ENCODE peak calls at places on chromosomes 7 and 10, in four cellular contexts. One of them, this sample, is unnamed.

GRCh38 chr10:69449841-69450240 is 1.4 kb upstream of the TSPAN15 start:
- DNase-seq in upper lobe of right lung: peak
- DNase-seq in pancreas: no peak
- DNase-seq in NB4: peak
- DNase-seq in this sample: peak

GRCh38 chr7:82429408-82429807 is 14.2 kb downstream of the CACNA2D1 start:
- DNase-seq in upper lobe of right lung: no peak
- DNase-seq in pancreas: no peak
- DNase-seq in NB4: no peak
- DNase-seq in this sample: no peak

GRCh38 chr10:56258378-56258777 is 102.7 kb downstream of the ZWINT start:
- DNase-seq in upper lobe of right lung: no peak
- DNase-seq in pancreas: no peak
- DNase-seq in NB4: no peak
- DNase-seq in this sample: no peak

GRCh38 chr10:86504510-86504909 is 17.1 kb downstream of the WAPL start:
- DNase-seq in upper lobe of right lung: no peak
- DNase-seq in pancreas: no peak
- DNase-seq in NB4: no peak
- DNase-seq in this sample: no peak

GRCh38 chr10:70652761-70653657 is 19.3 kb upstream of the ADAMTS14 start:
- DNase-seq in upper lobe of right lung: no peak
- DNase-seq in pancreas: no peak
- DNase-seq in NB4: no peak
- DNase-seq in this sample: peak

GRCh38 chr7:16416289-16417282 is 4.8 kb downstream of the CRPPA start:
- DNase-seq in upper lobe of right lung: no peak
- DNase-seq in pancreas: no peak
- DNase-seq in NB4: no peak
- DNase-seq in this sample: no peak

GRCh38 chr10:124837687-124838086 is 36.1 kb downstream of the ABRAXAS2 start:
- DNase-seq in upper lobe of right lung: no peak
- DNase-seq in pancreas: no peak
- DNase-seq in NB4: no peak
- DNase-seq in this sample: no peak

GRCh38 chr10:29545122-29545521 is 89.6 kb downstream of the SVIL start:
- DNase-seq in upper lobe of right lung: no peak
- DNase-seq in pancreas: no peak
- DNase-seq in NB4: no peak
- DNase-seq in this sample: no peak

GRCh38 chr10:78936412-78937342 is 132.1 kb upstream of the ZMIZ1 start:
- DNase-seq in upper lobe of right lung: peak
- DNase-seq in pancreas: no peak
- DNase-seq in NB4: no peak
- DNase-seq in this sample: no peak

GRCh38 chr10:102064503-102064867 is 664 bp upstream of the HPS6 start:
- DNase-seq in upper lobe of right lung: no peak
- DNase-seq in pancreas: no peak
- DNase-seq in NB4: no peak
- DNase-seq in this sample: no peak

GRCh38 chr10:75276029-75276872 is 40.5 kb upstream of the COMTD1 start:
- DNase-seq in upper lobe of right lung: peak
- DNase-seq in pancreas: no peak
- DNase-seq in NB4: no peak
- DNase-seq in this sample: no peak

GRCh38 chr7:127447326-127447945 is 54.9 kb upstream of the ZNF800 start:
- DNase-seq in upper lobe of right lung: no peak
- DNase-seq in pancreas: no peak
- DNase-seq in NB4: peak
- DNase-seq in this sample: peak

GRCh38 chr10:22479419-22479818 is 134.1 kb downstream of the SPAG6 start:
- DNase-seq in upper lobe of right lung: no peak
- DNase-seq in pancreas: no peak
- DNase-seq in NB4: peak
- DNase-seq in this sample: peak

GRCh38 chr10:90195288-90195840 is 494.0 kb downstream of the KIF20B start:
- DNase-seq in upper lobe of right lung: no peak
- DNase-seq in pancreas: no peak
- DNase-seq in NB4: no peak
- DNase-seq in this sample: no peak

GRCh38 chr7:20896996-20897395 is 110.3 kb upstream of the SP8 start:
- DNase-seq in upper lobe of right lung: no peak
- DNase-seq in pancreas: no peak
- DNase-seq in NB4: peak
- DNase-seq in this sample: no peak

GRCh38 chr7:116546054-116546453 is 21.2 kb downstream of the CAV1 start:
- DNase-seq in upper lobe of right lung: no peak
- DNase-seq in pancreas: no peak
- DNase-seq in NB4: no peak
- DNase-seq in this sample: no peak

GRCh38 chr7:29189743-29190201 is 4.8 kb upstream of the CHN2 start:
- DNase-seq in upper lobe of right lung: peak
- DNase-seq in pancreas: peak
- DNase-seq in NB4: peak
- DNase-seq in this sample: peak

GRCh38 chr7:113945018-113945938 is 26.5 kb upstream of the PPP1R3A start:
- DNase-seq in upper lobe of right lung: no peak
- DNase-seq in pancreas: no peak
- DNase-seq in NB4: no peak
- DNase-seq in this sample: no peak

GRCh38 chr7:74619235-74619860 is 38.2 kb upstream of the GTF2I start:
- DNase-seq in upper lobe of right lung: no peak
- DNase-seq in pancreas: no peak
- DNase-seq in NB4: no peak
- DNase-seq in this sample: no peak

GRCh38 chr7:16921644-16922257 is 40.0 kb upstream of the AGR3 start:
- DNase-seq in upper lobe of right lung: no peak
- DNase-seq in pancreas: no peak
- DNase-seq in NB4: no peak
- DNase-seq in this sample: no peak

GRCh38 chr10:112389147-112389822 is 15.4 kb downstream of the ACSL5 start:
- DNase-seq in upper lobe of right lung: no peak
- DNase-seq in pancreas: no peak
- DNase-seq in NB4: peak
- DNase-seq in this sample: peak

GRCh38 chr7:29764227-29764626 is 42.1 kb upstream of the WIPF3 start:
- DNase-seq in upper lobe of right lung: no peak
- DNase-seq in pancreas: no peak
- DNase-seq in NB4: no peak
- DNase-seq in this sample: no peak

GRCh38 chr7:6590645-6591110 is 857 bp downstream of the INTS15 start:
- DNase-seq in upper lobe of right lung: no peak
- DNase-seq in pancreas: no peak
- DNase-seq in NB4: no peak
- DNase-seq in this sample: no peak

GRCh38 chr7:27198138-27198841 is 1.6 kb downstream of the HOXA13 start:
- DNase-seq in upper lobe of right lung: peak
- DNase-seq in pancreas: peak
- DNase-seq in NB4: peak
- DNase-seq in this sample: no peak

GRCh38 chr10:115956225-115957009 is 316.6 kb downstream of the GFRA1 start:
- DNase-seq in upper lobe of right lung: no peak
- DNase-seq in pancreas: no peak
- DNase-seq in NB4: no peak
- DNase-seq in this sample: no peak

GRCh38 chr7:116953727-116954442 is 584 bp downstream of the ST7 start:
- DNase-seq in upper lobe of right lung: peak
- DNase-seq in pancreas: peak
- DNase-seq in NB4: peak
- DNase-seq in this sample: peak

GRCh38 chr10:27440478-27440877 is 63.6 kb upstream of the RAB18 start:
- DNase-seq in upper lobe of right lung: no peak
- DNase-seq in pancreas: no peak
- DNase-seq in NB4: no peak
- DNase-seq in this sample: no peak

GRCh38 chr7:10122573-10123100 is 851.0 kb upstream of the PHF14 start:
- DNase-seq in upper lobe of right lung: no peak
- DNase-seq in pancreas: no peak
- DNase-seq in NB4: no peak
- DNase-seq in this sample: peak

GRCh38 chr7:130985361-130985760 is 251.4 kb upstream of the KLF14 start:
- DNase-seq in upper lobe of right lung: no peak
- DNase-seq in pancreas: no peak
- DNase-seq in NB4: no peak
- DNase-seq in this sample: no peak

GRCh38 chr7:34451923-34452322 is 206.1 kb upstream of the NPSR1 start:
- DNase-seq in upper lobe of right lung: no peak
- DNase-seq in pancreas: no peak
- DNase-seq in NB4: no peak
- DNase-seq in this sample: no peak

DNA sequence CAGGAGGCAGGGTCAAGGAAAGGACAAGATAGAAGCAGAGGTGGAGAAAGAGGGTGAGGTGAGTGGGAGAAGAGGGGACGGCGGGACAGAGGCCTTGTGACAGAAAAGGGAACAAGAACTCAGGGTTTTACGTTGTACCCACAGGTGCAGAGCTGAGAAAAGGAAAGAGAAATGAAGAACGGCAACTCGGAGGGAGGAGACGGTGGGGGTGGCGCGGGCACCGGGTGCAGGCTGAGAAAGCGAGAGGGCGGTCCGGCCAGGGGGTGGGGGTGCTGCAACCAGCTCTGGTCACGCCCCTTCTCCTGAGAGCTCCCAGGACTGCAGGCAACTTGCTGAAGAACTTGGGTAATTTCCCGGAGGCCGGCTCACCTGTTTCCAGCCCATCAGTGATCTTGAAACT is 65.3 kb downstream of the CARD11 start:
- DNase-seq in upper lobe of right lung: peak
- DNase-seq in pancreas: peak
- DNase-seq in NB4: peak
- DNase-seq in this sample: peak
- H3K4me3 ChIP-seq in upper lobe of right lung: peak
- H3K4me3 ChIP-seq in pancreas: no peak
- H3K4me3 ChIP-seq in NB4: no peak
- H3K4me3 ChIP-seq in this sample: peak

GRCh38 chr7:128941323-128941890 is 3.7 kb downstream of the IRF5 start:
- DNase-seq in upper lobe of right lung: no peak
- DNase-seq in pancreas: no peak
- DNase-seq in NB4: no peak
- DNase-seq in this sample: peak
- H3K4me3 ChIP-seq in upper lobe of right lung: peak
- H3K4me3 ChIP-seq in pancreas: no peak
- H3K4me3 ChIP-seq in NB4: no peak
- H3K4me3 ChIP-seq in this sample: peak

GRCh38 chr10:49307921-49308320 is 9.0 kb downstream of the C10orf71 start:
- DNase-seq in upper lobe of right lung: peak
- DNase-seq in pancreas: no peak
- DNase-seq in NB4: peak
- DNase-seq in this sample: peak
- H3K4me3 ChIP-seq in upper lobe of right lung: no peak
- H3K4me3 ChIP-seq in pancreas: no peak
- H3K4me3 ChIP-seq in NB4: no peak
- H3K4me3 ChIP-seq in this sample: no peak

GRCh38 chr7:155381852-155382801 is 75.8 kb upstream of the EN2 start:
- DNase-seq in upper lobe of right lung: no peak
- DNase-seq in pancreas: peak
- DNase-seq in NB4: no peak
- DNase-seq in this sample: no peak
- H3K4me3 ChIP-seq in upper lobe of right lung: peak
- H3K4me3 ChIP-seq in pancreas: no peak
- H3K4me3 ChIP-seq in NB4: no peak
- H3K4me3 ChIP-seq in this sample: no peak

DNA sequence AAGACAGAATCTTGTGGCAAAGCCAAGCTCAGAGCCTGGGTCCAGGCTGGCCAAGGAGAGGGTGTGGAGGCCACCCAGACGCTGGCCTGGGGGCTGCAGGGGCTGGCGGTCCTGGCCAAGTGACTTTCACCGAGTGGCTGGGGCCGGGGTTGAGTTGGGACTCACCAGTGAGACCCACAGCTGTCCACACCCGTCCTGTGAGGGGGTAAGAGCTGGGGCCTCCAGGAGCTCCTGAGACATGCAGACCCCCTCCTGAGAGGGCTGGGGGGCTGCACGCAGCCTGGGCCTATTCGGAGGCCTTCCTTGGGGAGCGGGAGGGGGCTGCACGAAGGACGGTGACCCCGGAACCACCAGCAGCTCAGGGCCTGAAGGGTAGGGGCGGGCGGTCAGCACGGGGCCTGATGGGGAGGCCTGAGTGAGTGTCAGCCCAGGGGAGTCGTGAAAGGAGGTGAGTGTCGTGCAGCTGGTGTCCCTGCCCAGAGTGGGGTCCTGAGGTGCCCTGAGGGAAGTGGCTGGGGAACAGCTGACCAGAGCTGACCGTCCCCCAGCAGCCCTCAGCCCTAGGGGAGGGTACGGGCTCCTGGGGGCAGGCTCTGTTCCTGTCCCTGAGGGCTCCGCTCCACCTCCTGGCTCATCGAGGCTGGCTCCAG is 100.9 kb downstream of the FOXL3 start:
- DNase-seq in upper lobe of right lung: peak
- DNase-seq in pancreas: peak
- DNase-seq in NB4: no peak
- DNase-seq in this sample: no peak
- H3K4me3 ChIP-seq in upper lobe of right lung: no peak
- H3K4me3 ChIP-seq in pancreas: no peak
- H3K4me3 ChIP-seq in NB4: no peak
- H3K4me3 ChIP-seq in this sample: no peak

GRCh38 chr10:97571622-97572021 is 957 bp upstream of the ANKRD2 start:
- DNase-seq in upper lobe of right lung: no peak
- DNase-seq in pancreas: peak
- DNase-seq in NB4: no peak
- DNase-seq in this sample: no peak
- H3K4me3 ChIP-seq in upper lobe of right lung: no peak
- H3K4me3 ChIP-seq in pancreas: no peak
- H3K4me3 ChIP-seq in NB4: no peak
- H3K4me3 ChIP-seq in this sample: no peak

GRCh38 chr7:8136331-8136730 is 125.6 kb downstream of the ICA1 start:
- DNase-seq in upper lobe of right lung: no peak
- DNase-seq in pancreas: no peak
- DNase-seq in NB4: no peak
- DNase-seq in this sample: no peak

GRCh38 chr7:8135417-8135816 is 126.5 kb downstream of the ICA1 start:
- DNase-seq in upper lobe of right lung: no peak
- DNase-seq in pancreas: no peak
- DNase-seq in NB4: no peak
- DNase-seq in this sample: no peak

GRCh38 chr7:8131694-8132605 is 130.0 kb downstream of the ICA1 start:
- DNase-seq in upper lobe of right lung: no peak
- DNase-seq in pancreas: no peak
- DNase-seq in NB4: no peak
- DNase-seq in this sample: peak

GRCh38 chr7:8133188-8133848 is 128.6 kb downstream of the ICA1 start:
- DNase-seq in upper lobe of right lung: no peak
- DNase-seq in pancreas: no peak
- DNase-seq in NB4: no peak
- DNase-seq in this sample: peak

GRCh38 chr7:8133955-8134733 is 127.8 kb downstream of the ICA1 start:
- DNase-seq in upper lobe of right lung: no peak
- DNase-seq in pancreas: no peak
- DNase-seq in NB4: no peak
- DNase-seq in this sample: peak
- H3K4me3 ChIP-seq in upper lobe of right lung: no peak
- H3K4me3 ChIP-seq in pancreas: no peak
- H3K4me3 ChIP-seq in NB4: no peak
- H3K4me3 ChIP-seq in this sample: no peak